ENCODE peak calls at places on chromosome 13, in four cellular contexts. N, Y, I and T are unnamed samples.

GRCh38 chr13:35600137-35600536 is 123.6 kb upstream of the MAB21L1 start:
- DNase-seq in Y (no peak), I (no peak), N (no peak), T (no peak)

GRCh38 chr13:111034811-111035210 is 80.3 kb upstream of the ARHGEF7 start:
- DNase-seq in I (no peak), N (peak), Y (no peak), T (no peak)

GRCh38 chr13:38366954-38367645 is 17.4 kb downstream of the UFM1 start:
- DNase-seq in I (no peak), N (peak), Y (no peak), T (no peak)

GRCh38 chr13:66855110-66855509 is 375.0 kb downstream of the PCDH9 start:
- DNase-seq in N (peak), I (no peak), Y (no peak), T (no peak)

GRCh38 chr13:70729369-70729768 is 621.1 kb upstream of the KLHL1 start:
- DNase-seq in Y (no peak), N (peak), I (no peak), T (no peak)

GRCh38 chr13:112743451-112744305 is 53.8 kb downstream of the ATP11A start:
- DNase-seq in I (no peak), N (no peak), Y (no peak), T (no peak)

GRCh38 chr13:44211753-44212152 is 161.9 kb upstream of the SERP2 start:
- DNase-seq in N (no peak), I (no peak), Y (no peak), T (no peak)

GRCh38 chr13:19984430-19985218 is 26.1 kb downstream of the ZMYM2 start:
- DNase-seq in N (peak), I (no peak), Y (no peak), T (no peak)

GRCh38 chr13:77702364-77702763 is 4.9 kb downstream of the SLAIN1 start:
- DNase-seq in I (no peak), Y (no peak), N (no peak), T (no peak)

GRCh38 chr13:33537691-33538090 is 252.1 kb upstream of the STARD13 start:
- DNase-seq in N (no peak), I (no peak), Y (no peak), T (no peak)

GRCh38 chr13:61170791-61171330 is 244.8 kb downstream of the PCDH20 start:
- DNase-seq in Y (no peak), N (no peak), I (no peak), T (no peak)

GRCh38 chr13:70473912-70474311 is 365.7 kb upstream of the KLHL1 start:
- DNase-seq in N (no peak), Y (no peak), I (no peak), T (no peak)

GRCh38 chr13:34611678-34612077 is 330.4 kb upstream of the NBEA start:
- DNase-seq in N (no peak), Y (peak), I (no peak), T (no peak)

GRCh38 chr13:86601351-86601750 is 802.1 kb upstream of the SLITRK6 start:
- DNase-seq in Y (no peak), I (no peak), N (peak), T (no peak)

GRCh38 chr13:102569488-102569887 is 27.3 kb upstream of the TPP2 start:
- DNase-seq in Y (no peak), N (no peak), I (no peak), T (no peak)

GRCh38 chr13:103067751-103068563 is 1.7 kb upstream of the SLC10A2 start:
- DNase-seq in Y (no peak), I (no peak), N (no peak), T (no peak)

GRCh38 chr13:94711561-94712286 is 621 bp downstream of the SOX21 start:
- DNase-seq in I (no peak), N (peak), Y (peak), T (no peak)

GRCh38 chr13:83057119-83057518 is 825.2 kb downstream of the SLITRK1 start:
- DNase-seq in N (peak), Y (no peak), I (no peak), T (no peak)

GRCh38 chr13:46295531-46296464 is 84.1 kb downstream of the LRRC63 start:
- DNase-seq in Y (no peak), N (peak), I (peak), T (no peak)

GRCh38 chr13:33112745-33113144 is 96.5 kb downstream of the KL start:
- DNase-seq in Y (no peak), I (no peak), N (no peak), T (no peak)

GRCh38 chr13:23007430-23007829 is 173.3 kb upstream of the SGCG start:
- DNase-seq in N (no peak), I (no peak), Y (no peak), T (no peak)

GRCh38 chr13:113635048-113635420 is 23.0 kb downstream of the ATP4B start:
- DNase-seq in I (no peak), Y (no peak), N (no peak), T (no peak)

GRCh38 chr13:112928958-112929777 is 39.8 kb upstream of the MCF2L start:
- DNase-seq in I (no peak), N (peak), Y (no peak), T (no peak)

GRCh38 chr13:106522112-106522511 is 13.3 kb downstream of the EFNB2 start:
- DNase-seq in Y (no peak), N (no peak), I (no peak), T (no peak)

GRCh38 chr13:42525035-42525504 is 48.9 kb upstream of the TNFSF11 start:
- DNase-seq in N (peak), I (no peak), Y (no peak), T (peak)

GRCh38 chr13:37106642-37107041 is 1.2 kb upstream of the CSNK1A1L start:
- DNase-seq in N (no peak), Y (no peak), I (no peak), T (no peak)

GRCh38 chr13:75636339-75637095 is 387 bp downstream of the LMO7 start:
- DNase-seq in Y (no peak), N (peak), I (no peak), T (peak)

GRCh38 chr13:22726721-22727120 is 454.1 kb upstream of the SGCG start:
- DNase-seq in N (no peak), Y (no peak), I (no peak), T (no peak)

GRCh38 chr13:39565036-39565949 is 37.7 kb downstream of the LHFPL6 start:
- DNase-seq in N (peak), Y (no peak), I (no peak), T (no peak)

GRCh38 chr13:61002686-61003085 is 413.0 kb downstream of the PCDH20 start:
- DNase-seq in Y (no peak), N (no peak), I (no peak), T (no peak)

GRCh38 chr13:77429320-77430142 is 102.6 kb upstream of the MYCBP2 start:
- DNase-seq in N (no peak), I (no peak), Y (no peak), T (no peak)

GRCh38 chr13:33582121-33582520 is 235.8 kb upstream of the RFC3 start:
- DNase-seq in Y (no peak), I (no peak), N (no peak), T (no peak)

GRCh38 chr13:98377635-98378378 is 199.1 kb downstream of the STK24 start:
- DNase-seq in N (no peak), I (no peak), Y (no peak), T (no peak)

GRCh38 chr13:72458701-72459100 is 268.7 kb downstream of the MZT1 start:
- DNase-seq in N (peak), I (no peak), Y (no peak), T (no peak)